ENCODE peak calls at places on chromosome 7, in eight cellular contexts. F is Panc1, N is IMR-90, C is suprapubic skin, X is right atrium auricular region, W is spleen, S is mammary epithelial cell, J is GM23338. Q is an unnamed sample.

GRCh38 chr7:50921114-50921513 is 138.4 kb upstream of the GRB10 start:
- DNase-seq in F (no peak), N (no peak), C (no peak), X (no peak), W (no peak), S (peak), J (no peak), Q (no peak)

GRCh38 chr7:158228986-158229385 is 358.6 kb downstream of the PTPRN2 start:
- DNase-seq in F (no peak), N (no peak), C (no peak), X (no peak), W (no peak), S (no peak), J (peak), Q (no peak)

GRCh38 chr7:55288070-55288824 is 76.9 kb upstream of the LANCL2 start:
- DNase-seq in F (no peak), N (no peak), C (no peak), X (no peak), W (no peak), S (no peak), J (no peak), Q (no peak)

GRCh38 chr7:155066417-155066950 is 3.6 kb upstream of the HTR5A start:
- DNase-seq in F (peak), N (peak), C (no peak), X (no peak), W (no peak), S (peak), J (peak), Q (no peak)

GRCh38 chr7:97513326-97513725 is 218.6 kb upstream of the TAC1 start:
- DNase-seq in F (no peak), N (no peak), C (no peak), X (no peak), W (no peak), S (no peak), J (no peak), Q (no peak)

GRCh38 chr7:58316-58715 is 134.1 kb upstream of the FAM20C start:
- DNase-seq in F (no peak), N (no peak), C (peak), X (no peak), W (peak), S (no peak), J (no peak), Q (no peak)

GRCh38 chr7:43138710-43139601 is 26.5 kb downstream of the HECW1 start:
- DNase-seq in F (no peak), N (peak), C (no peak), X (no peak), W (no peak), S (no peak), J (peak), Q (no peak)

GRCh38 chr7:101625076-101625914 is 3.8 kb downstream of the MYL10 start:
- DNase-seq in F (no peak), N (peak), C (no peak), X (no peak), W (no peak), S (no peak), J (peak), Q (no peak)

GRCh38 chr7:139738101-139738489 is 39.7 kb downstream of the HIPK2 start:
- DNase-seq in F (no peak), N (peak), C (no peak), X (peak), W (no peak), S (no peak), J (no peak), Q (no peak)

GRCh38 chr7:23687011-23687410 is 7.0 kb downstream of the FAM221A start:
- DNase-seq in F (no peak), N (peak), C (no peak), X (no peak), W (no peak), S (peak), J (no peak), Q (no peak)

GRCh38 chr7:77727936-77728701 is 31.9 kb downstream of the RSBN1L start:
- DNase-seq in F (no peak), N (peak), C (no peak), X (no peak), W (no peak), S (no peak), J (peak), Q (no peak)

GRCh38 chr7:115721293-115721920 is 309.2 kb downstream of the TFEC start:
- DNase-seq in F (no peak), N (no peak), C (no peak), X (no peak), W (no peak), S (no peak), J (no peak), Q (no peak)

GRCh38 chr7:44278451-44279161 is 46.8 kb downstream of the CAMK2B start:
- DNase-seq in F (no peak), N (peak), C (peak), X (no peak), W (peak), S (no peak), J (no peak), Q (peak)

GRCh38 chr7:2803342-2803692 is 40.8 kb downstream of the GNA12 start:
- DNase-seq in F (no peak), N (no peak), C (no peak), X (no peak), W (peak), S (no peak), J (no peak), Q (no peak)

GRCh38 chr7:69517985-69518731 is 80.1 kb upstream of the AUTS2 start:
- DNase-seq in F (no peak), N (no peak), C (no peak), X (no peak), W (no peak), S (no peak), J (peak), Q (no peak)

GRCh38 chr7:3095046-3095445 is 51.4 kb upstream of the CARD11 start:
- DNase-seq in F (no peak), N (no peak), C (no peak), X (no peak), W (peak), S (no peak), J (no peak), Q (peak)

GRCh38 chr7:112411186-112411795 is 39.0 kb upstream of the IFRD1 start:
- DNase-seq in F (no peak), N (peak), C (no peak), X (no peak), W (no peak), S (peak), J (no peak), Q (no peak)

GRCh38 chr7:142717453-142717852 is 31.8 kb upstream of the PRSS1 start:
- DNase-seq in F (no peak), N (no peak), C (no peak), X (no peak), W (peak), S (no peak), J (no peak), Q (no peak)

GRCh38 chr7:142776206-142776844 is 5.6 kb downstream of the PRSS2 start:
- DNase-seq in F (no peak), N (peak), C (no peak), X (no peak), W (no peak), S (no peak), J (no peak), Q (no peak)

GRCh38 chr7:132998763-132999162 is 83.1 kb downstream of the CHCHD3 start:
- DNase-seq in F (no peak), N (no peak), C (no peak), X (no peak), W (no peak), S (no peak), J (peak), Q (no peak)
- TF ChIP-seq CTCF in F (no peak), N (no peak), C (no peak), X (no peak), W (no peak), S (no peak), J (no peak), Q (no peak)

DNA sequence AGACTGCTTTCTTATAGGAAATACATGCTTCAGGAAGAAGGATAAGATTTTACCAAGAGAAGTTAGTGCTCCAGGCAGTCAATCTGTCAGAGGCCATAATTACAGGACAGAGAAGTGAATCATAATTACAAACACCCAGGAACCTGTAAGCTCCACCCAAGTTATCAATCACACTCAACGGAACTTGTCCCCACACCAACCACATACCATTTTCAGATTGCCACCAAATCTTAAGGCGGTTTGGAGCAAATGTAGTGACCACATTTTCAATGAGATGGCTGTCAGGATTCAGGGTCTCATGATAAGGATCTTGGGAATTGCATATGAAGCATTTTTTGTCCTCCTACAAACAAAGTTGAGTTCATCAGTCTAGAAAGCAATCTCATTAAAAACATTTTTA is 4.8 kb downstream of the LAMB1 start:
- DNase-seq in F (no peak), N (no peak), C (no peak), X (no peak), W (no peak), S (peak), J (no peak), Q (no peak)
- H3K4me3 ChIP-seq in F (no peak), N (no peak), C (no peak), X (no peak), W (no peak), S (peak), J (no peak), Q (no peak)

DNA sequence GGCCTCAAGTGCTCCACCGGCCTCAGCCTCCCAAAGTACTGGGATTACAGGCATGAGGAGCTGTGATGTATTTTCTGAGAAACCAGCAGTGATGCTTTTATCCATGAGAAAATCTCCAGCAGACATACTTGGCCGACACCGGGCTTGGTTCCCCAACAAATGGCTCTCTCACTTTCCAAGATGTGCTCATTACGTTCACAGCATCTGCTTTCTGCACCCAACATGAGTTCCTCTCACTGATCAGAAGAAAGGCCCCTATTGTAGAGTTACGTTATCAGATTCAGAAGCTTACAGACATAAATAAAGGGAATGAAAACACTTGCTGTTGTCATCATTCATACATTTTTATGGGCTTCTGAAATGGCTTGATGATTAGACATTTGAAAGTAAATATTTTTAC is 95.0 kb downstream of the CALD1 start:
- DNase-seq in F (no peak), N (no peak), C (no peak), X (no peak), W (no peak), S (no peak), J (no peak), Q (no peak)
- H3K27ac ChIP-seq in F (no peak), N (peak), C (no peak), X (no peak), W (no peak), S (no peak), J (no peak), Q (no peak)

DNA sequence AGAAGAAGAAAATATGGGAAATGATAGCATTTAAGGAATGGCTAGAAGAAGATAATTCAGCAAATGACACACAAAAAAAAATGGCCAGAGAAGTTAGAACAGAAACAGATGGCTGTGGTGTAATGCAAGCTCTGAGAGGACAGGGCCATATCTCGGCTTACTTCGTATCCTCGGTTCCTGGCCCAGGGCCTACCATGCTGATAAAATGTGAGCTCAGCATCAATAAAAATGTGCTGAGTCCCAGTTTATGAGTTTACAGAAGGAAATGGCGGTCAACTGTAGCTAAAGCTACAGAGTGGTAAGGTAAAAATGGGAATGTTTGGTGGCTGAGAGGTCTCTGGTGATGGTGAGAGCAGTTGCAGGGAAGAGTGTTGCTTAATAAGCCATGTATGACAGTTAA is 40.8 kb downstream of the HBP1 start:
- DNase-seq in F (no peak), N (no peak), C (no peak), X (no peak), W (no peak), S (no peak), J (no peak), Q (no peak)
- TF ChIP-seq CTCF in F (no peak), N (no peak), C (no peak), X (no peak), W (no peak), S (no peak), J (no peak), Q (no peak)

DNA sequence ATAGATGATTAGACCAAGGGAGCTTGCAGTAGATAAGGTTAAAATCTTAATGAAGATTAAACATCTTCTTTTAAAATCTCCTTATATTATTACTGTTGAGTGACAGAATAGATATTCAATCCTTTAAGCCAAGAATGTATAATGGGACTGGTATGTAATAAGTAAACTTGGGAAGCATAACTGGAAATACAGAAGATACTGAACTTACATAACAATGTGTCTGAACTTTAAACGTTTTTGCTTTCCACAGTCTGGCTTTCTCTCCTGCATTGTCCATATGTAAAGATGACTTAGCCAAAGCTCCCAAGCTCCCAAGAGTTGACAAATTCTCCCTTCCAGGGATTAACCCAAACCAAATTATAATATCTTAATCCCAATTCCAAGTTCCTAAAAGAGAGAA is 129.8 kb downstream of the KCND2 start:
- DNase-seq in F (no peak), N (peak), C (no peak), X (no peak), W (no peak), S (peak), J (no peak), Q (no peak)
- H3K4me3 ChIP-seq in F (no peak), N (no peak), C (no peak), X (no peak), W (no peak), S (no peak), J (no peak), Q (no peak)

GRCh38 chr7:41886906-41887311 is 184.0 kb upstream of the INHBA start:
- DNase-seq in F (no peak), N (peak), C (peak), X (peak), W (no peak), S (peak), J (peak), Q (peak)

GRCh38 chr7:41885748-41886147 is 182.9 kb upstream of the INHBA start:
- DNase-seq in F (no peak), N (peak), C (no peak), X (no peak), W (no peak), S (no peak), J (no peak), Q (no peak)

GRCh38 chr7:41885078-41885477 is 182.2 kb upstream of the INHBA start:
- DNase-seq in F (no peak), N (peak), C (no peak), X (no peak), W (no peak), S (peak), J (no peak), Q (no peak)

GRCh38 chr7:41887446-41887845 is 184.6 kb upstream of the INHBA start:
- DNase-seq in F (no peak), N (no peak), C (no peak), X (no peak), W (no peak), S (no peak), J (no peak), Q (no peak)

DNA sequence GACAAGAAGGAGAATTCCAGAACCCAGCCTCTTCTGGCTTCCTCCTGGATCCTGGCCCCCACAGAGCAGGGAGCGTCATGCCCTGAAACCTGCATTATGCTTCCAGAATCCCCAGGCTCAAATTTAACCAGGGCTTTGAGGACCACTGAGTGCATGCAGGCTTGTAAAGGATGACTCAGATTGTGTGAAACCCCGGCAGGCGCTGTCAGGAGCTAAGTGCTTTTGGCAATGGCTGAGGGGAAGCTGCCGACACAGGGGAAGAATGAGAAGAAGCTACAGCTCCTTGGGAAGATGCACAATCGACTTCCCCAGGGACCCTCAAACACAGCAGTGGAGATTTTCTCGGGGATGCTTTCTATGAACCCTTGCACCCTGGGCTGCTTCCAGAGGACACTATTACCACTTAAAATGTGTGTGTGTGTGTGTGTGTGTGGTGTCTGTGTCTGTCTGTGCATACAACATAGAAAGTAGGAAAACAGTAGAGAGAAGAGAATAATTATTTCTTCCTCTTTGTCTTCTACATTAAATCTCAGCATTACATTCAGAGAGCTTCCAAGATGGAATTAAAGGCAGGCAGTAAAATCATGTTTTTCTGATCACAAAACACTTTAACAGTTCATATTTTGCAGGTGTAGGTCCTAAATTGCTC is 183.5 kb upstream of the INHBA start:
- DNase-seq in F (no peak), N (peak), C (no peak), X (no peak), W (no peak), S (peak), J (no peak), Q (peak)
- H3K27ac ChIP-seq in F (no peak), N (peak), C (no peak), X (no peak), W (no peak), S (no peak), J (no peak), Q (no peak)

DNA sequence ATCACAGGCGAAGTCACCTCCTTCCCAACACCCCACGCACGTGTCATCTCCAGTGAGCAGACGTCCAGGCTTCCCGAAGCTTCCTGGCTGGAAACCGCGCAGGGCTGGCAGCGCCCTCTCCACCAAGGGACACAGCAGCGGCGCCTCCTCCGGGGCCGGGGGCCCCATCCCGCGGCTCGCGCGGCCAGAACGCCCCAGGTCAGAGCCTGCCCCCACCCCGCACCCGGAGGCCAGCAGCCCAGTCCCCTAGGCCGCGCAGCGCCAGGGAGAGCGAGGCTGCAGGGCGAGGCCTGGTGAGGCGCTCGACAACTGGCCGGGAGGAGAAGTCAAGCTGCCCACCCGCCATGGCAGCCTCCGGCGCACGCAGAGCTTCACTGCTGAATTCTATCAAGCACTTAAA is 247.0 kb downstream of the SEMA3D start:
- DNase-seq in F (no peak), N (no peak), C (no peak), X (no peak), W (peak), S (no peak), J (no peak), Q (no peak)
- TF ChIP-seq CTCF in F (no peak), N (no peak), C (no peak), X (no peak), W (no peak), S (no peak), J (no peak), Q (no peak)

Q was measured in left lung.